ENCODE peak calls at places on chromosomes 12 and 14, in four cellular contexts. N is K562, Q is stomach, Y is transverse colon. U is an unnamed sample.

GRCh38 chr14:84006643-84007137 is 1523.3 kb upstream of the FLRT2 start:
- DNase-seq in N (no peak), Q (no peak), Y (no peak), U (no peak)

GRCh38 chr12:105741786-105742566 is 396.8 kb downstream of the NUAK1 start:
- DNase-seq in N (no peak), Q (no peak), Y (no peak), U (no peak)

GRCh38 chr12:12384601-12385321 is 27.9 kb downstream of the BORCS5 start:
- DNase-seq in N (peak), Q (no peak), Y (no peak), U (no peak)

GRCh38 chr12:124359671-124360581 is 65.0 kb downstream of the RFLNA start:
- DNase-seq in N (no peak), Q (peak), Y (peak), U (no peak)

GRCh38 chr12:101695698-101696097 is 1.7 kb upstream of the CHPT1 start:
- DNase-seq in N (no peak), Q (no peak), Y (no peak), U (no peak)

GRCh38 chr14:60153996-60154395 is 11.2 kb downstream of the DHRS7 start:
- DNase-seq in N (no peak), Q (no peak), Y (no peak), U (no peak)

GRCh38 chr12:32399373-32400113 is at the start of gene FGD4:
- DNase-seq in N (peak), Q (peak), Y (peak), U (no peak)

GRCh38 chr14:44353805-44354204 is 153.3 kb downstream of the FSCB start:
- DNase-seq in N (no peak), Q (no peak), Y (no peak), U (no peak)

GRCh38 chr14:61652526-61653262 is 42.6 kb upstream of the HIF1A start:
- DNase-seq in N (no peak), Q (no peak), Y (no peak), U (no peak)

GRCh38 chr14:68688872-68689371 is 103.9 kb downstream of the ZFP36L1 start:
- DNase-seq in N (no peak), Q (no peak), Y (no peak), U (peak)

GRCh38 chr14:100049220-100049619 is 16.0 kb upstream of the EVL start:
- DNase-seq in N (no peak), Q (no peak), Y (no peak), U (no peak)

GRCh38 chr12:117699575-117699974 is 269.2 kb downstream of the KSR2 start:
- DNase-seq in N (no peak), Q (no peak), Y (no peak), U (no peak)

GRCh38 chr12:59370933-59371332 is 224.9 kb upstream of the SLC16A7 start:
- DNase-seq in N (no peak), Q (no peak), Y (no peak), U (no peak)

GRCh38 chr14:61219673-61220072 is 61.5 kb downstream of the TMEM30B start:
- DNase-seq in N (no peak), Q (no peak), Y (no peak), U (no peak)

GRCh38 chr14:75141967-75142366 is 15.1 kb upstream of the NEK9 start:
- DNase-seq in N (no peak), Q (no peak), Y (no peak), U (no peak)

GRCh38 chr14:78022059-78022458 is 148.1 kb upstream of the NRXN3 start:
- DNase-seq in N (peak), Q (peak), Y (peak), U (peak)

DNA sequence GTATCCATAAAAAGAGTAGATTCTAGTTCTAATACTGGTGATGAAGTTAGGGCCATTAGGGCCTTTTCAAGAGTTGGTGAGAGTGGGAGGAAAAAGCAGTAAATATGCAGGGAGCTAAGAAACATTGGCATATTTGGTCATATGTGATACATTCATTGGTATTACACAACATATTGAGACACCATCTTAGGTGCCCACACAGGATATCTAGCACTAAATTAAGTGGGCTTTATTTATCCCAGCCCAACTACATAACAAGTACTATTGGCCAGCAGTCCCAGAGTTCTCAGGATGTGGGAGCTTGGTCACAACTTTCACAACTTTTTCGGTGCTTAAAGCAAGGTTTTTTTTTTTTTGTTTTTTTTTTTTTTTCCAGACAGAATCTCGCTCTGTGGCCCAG is 2.0 kb upstream of the ING4 start:
- DNase-seq in N (no peak), Q (no peak), Y (no peak), U (no peak)
- TF ChIP-seq POLR2AphosphoS5 in N (no peak), Q (no peak), Y (no peak), U (no peak)

DNA sequence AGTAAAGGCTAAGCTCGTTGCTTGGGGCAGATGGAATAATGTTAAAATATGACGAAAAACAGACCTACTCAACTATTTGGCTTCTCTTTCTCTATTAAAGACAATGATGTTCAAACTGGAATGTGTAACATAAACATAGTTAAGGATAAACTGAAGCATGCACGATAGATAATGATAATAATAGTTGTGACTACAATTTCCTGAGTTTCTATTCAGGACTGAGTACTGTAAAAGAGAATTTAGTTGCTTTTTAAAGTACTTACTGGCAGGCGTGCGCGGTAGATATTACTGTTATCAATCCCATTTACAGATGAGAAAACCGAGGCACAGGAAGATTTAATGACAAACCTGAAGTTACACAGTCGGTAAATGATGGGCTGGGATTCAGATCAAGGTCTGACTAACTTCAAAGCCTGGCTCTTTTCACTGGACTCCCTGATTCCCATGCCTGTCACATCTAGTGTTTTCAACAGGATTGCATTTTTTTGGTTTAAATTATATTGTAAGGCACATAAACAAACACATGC is 103.0 kb downstream of the CRADD start:
- DNase-seq in N (no peak), Q (no peak), Y (no peak), U (no peak)
- H3K27ac ChIP-seq in N (no peak), Q (no peak), Y (peak), U (no peak)

GRCh38 chr12:55582066-55582465 is 9.8 kb downstream of the OR2AP1 start:
- DNase-seq in N (no peak), Q (no peak), Y (no peak), U (no peak)
- TF ChIP-seq POLR2AphosphoS5 in N (no peak), Q (no peak), Y (no peak), U (no peak)

GRCh38 chr12:57835366-57836288 is 10.9 kb downstream of the CTDSP2 start:
- DNase-seq in N (no peak), Q (no peak), Y (no peak), U (no peak)

GRCh38 chr12:57832966-57833365 is 13.6 kb downstream of the CTDSP2 start:
- DNase-seq in N (no peak), Q (no peak), Y (no peak), U (no peak)

GRCh38 chr12:57834086-57834876 is 12.2 kb downstream of the CTDSP2 start:
- DNase-seq in N (no peak), Q (no peak), Y (no peak), U (no peak)

GRCh38 chr12:57836442-57837375 is 9.8 kb downstream of the CTDSP2 start:
- DNase-seq in N (peak), Q (peak), Y (peak), U (no peak)

DNA sequence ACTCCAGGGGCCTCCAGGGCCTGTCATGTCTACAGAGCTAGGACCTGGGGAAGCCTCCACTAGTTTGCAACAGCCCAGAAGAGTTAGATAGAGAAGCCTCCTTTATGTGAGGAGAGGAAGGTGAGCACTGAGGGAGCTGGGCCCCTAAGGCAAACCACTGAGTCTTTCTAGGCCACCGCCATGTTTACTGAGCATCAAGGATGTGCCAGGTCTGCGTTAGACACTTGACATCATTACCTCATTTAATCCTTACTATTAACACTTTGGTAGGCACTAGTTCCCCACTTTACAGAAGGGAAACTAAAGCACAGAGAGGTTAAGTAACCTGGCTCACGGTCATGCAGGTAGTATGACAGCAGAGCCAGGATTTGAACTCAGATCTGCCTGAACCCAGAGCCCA is 12.9 kb downstream of the CTDSP2 start:
- DNase-seq in N (no peak), Q (no peak), Y (no peak), U (no peak)
- H3K27ac ChIP-seq in N (no peak), Q (no peak), Y (peak), U (no peak)

GRCh38 chr14:76981670-76982069 is 46.8 kb downstream of the IRF2BPL start:
- DNase-seq in N (no peak), Q (no peak), Y (no peak), U (no peak)

GRCh38 chr14:76976623-76977005 is 51.9 kb downstream of the IRF2BPL start:
- DNase-seq in N (no peak), Q (no peak), Y (no peak), U (no peak)

GRCh38 chr14:76975051-76975450 is 53.5 kb downstream of the IRF2BPL start:
- DNase-seq in N (no peak), Q (no peak), Y (no peak), U (no peak)

GRCh38 chr14:76975865-76976622 is 52.5 kb downstream of the IRF2BPL start:
- DNase-seq in N (peak), Q (no peak), Y (no peak), U (no peak)

DNA sequence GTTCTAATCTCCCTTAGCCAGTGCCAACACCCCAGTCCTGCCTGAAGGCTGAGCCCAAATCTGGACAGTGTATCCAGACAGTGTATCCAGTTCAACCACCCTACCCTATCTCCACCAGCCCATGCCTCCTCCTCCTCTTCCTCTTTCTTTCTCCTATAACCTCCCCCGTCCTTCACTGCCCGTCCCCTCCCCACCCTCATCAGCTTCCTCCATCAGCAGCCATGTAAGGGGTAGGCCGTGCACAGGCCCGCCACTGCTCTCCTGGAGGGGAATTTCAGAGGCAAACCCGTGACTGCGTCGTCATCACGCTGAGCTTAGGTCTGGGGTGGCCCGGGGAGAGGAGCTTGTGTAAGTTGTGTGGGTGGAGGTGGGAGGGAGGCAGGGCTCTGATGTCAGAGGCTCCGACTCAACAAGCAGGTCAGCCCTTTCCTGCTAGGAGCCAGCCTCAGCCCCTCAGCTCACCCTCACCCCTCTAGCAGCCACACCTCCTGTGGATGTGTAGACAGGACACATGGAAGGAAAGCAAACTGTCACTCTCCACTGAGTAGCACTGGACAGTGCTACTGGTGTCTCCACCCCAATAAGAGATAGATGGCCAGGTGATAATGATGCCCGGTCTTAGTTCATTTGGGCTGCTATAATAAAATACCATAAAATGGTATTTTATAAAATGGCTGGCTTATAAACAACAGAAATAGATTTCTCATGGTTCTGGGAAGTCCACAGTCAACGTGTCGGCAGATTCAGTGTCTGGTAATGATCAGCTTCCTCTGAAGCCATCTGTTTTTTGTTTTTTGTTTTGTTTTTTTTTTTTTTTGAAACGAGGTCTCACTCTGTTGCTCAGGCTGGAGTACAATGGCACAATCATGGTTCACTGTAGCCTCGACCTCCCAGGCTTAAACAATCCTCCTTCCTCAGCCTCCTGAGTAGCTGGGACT is 50.4 kb downstream of the IRF2BPL start:
- DNase-seq in N (peak), Q (peak), Y (peak), U (no peak)
- TF ChIP-seq POLR2AphosphoS5 in N (no peak), Q (no peak), Y (no peak), U (no peak)

DNA sequence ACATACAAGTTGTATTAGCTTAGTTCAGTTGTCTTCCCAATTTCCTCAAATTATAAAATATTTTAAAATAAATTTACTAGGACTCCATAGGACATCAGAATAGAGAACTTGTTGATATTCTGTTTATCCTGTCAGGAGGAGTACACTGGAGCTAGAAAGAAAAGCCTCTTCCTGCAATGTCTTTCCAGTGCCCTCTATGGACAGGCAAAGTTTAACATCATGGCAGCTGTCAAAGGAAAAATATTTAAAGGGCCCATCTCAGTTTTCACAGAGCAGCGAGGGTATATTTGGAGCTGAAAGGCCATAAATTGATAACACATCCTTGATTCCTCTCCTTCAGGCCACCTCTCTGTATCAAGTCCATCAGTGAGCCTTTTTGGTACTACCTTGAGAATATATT is 19.0 kb downstream of the DIP2B start:
- DNase-seq in N (no peak), Q (no peak), Y (no peak), U (no peak)
- H3K27ac ChIP-seq in N (no peak), Q (no peak), Y (no peak), U (no peak)

U was measured in SK-N-MC.